ENCODE peak calls at places on chromosomes 6 and 20, in seven cellular contexts. One of them, this sample, is unnamed.

GRCh38 chr6:34511923-34512737 is 44.0 kb downstream of the SPDEF start:
- DNase-seq in nephron progenitor cell: no peak
- DNase-seq in tibial nerve: no peak
- DNase-seq in IMR-90: no peak
- DNase-seq in upper lobe of right lung: peak
- DNase-seq in Calu3: no peak
- DNase-seq in fibroblast of lung: no peak
- DNase-seq in this sample: no peak

GRCh38 chr20:42531675-42531985 is 658.1 kb downstream of the PTPRT start:
- DNase-seq in nephron progenitor cell: no peak
- DNase-seq in tibial nerve: peak
- DNase-seq in IMR-90: no peak
- DNase-seq in upper lobe of right lung: no peak
- DNase-seq in Calu3: no peak
- DNase-seq in fibroblast of lung: no peak
- DNase-seq in this sample: no peak

GRCh38 chr6:15389079-15389758 is 143.3 kb downstream of the JARID2 start:
- DNase-seq in nephron progenitor cell: no peak
- DNase-seq in tibial nerve: no peak
- DNase-seq in IMR-90: peak
- DNase-seq in upper lobe of right lung: no peak
- DNase-seq in Calu3: no peak
- DNase-seq in fibroblast of lung: no peak
- DNase-seq in this sample: peak

GRCh38 chr6:134549854-134550253 is 231.9 kb upstream of the SGK1 start:
- DNase-seq in nephron progenitor cell: no peak
- DNase-seq in tibial nerve: no peak
- DNase-seq in IMR-90: no peak
- DNase-seq in upper lobe of right lung: no peak
- DNase-seq in Calu3: no peak
- DNase-seq in fibroblast of lung: peak
- DNase-seq in this sample: no peak

GRCh38 chr6:10521104-10521808 is at the start of gene GCNT2:
- DNase-seq in nephron progenitor cell: peak
- DNase-seq in tibial nerve: no peak
- DNase-seq in IMR-90: peak
- DNase-seq in upper lobe of right lung: no peak
- DNase-seq in Calu3: peak
- DNase-seq in fibroblast of lung: peak
- DNase-seq in this sample: peak

GRCh38 chr20:25277051-25277801 is 29.3 kb downstream of the PYGB start:
- DNase-seq in nephron progenitor cell: no peak
- DNase-seq in tibial nerve: no peak
- DNase-seq in IMR-90: no peak
- DNase-seq in upper lobe of right lung: peak
- DNase-seq in Calu3: no peak
- DNase-seq in fibroblast of lung: no peak
- DNase-seq in this sample: no peak

GRCh38 chr20:16711859-16712258 is 18.0 kb upstream of the SNRPB2 start:
- DNase-seq in nephron progenitor cell: no peak
- DNase-seq in tibial nerve: no peak
- DNase-seq in IMR-90: no peak
- DNase-seq in upper lobe of right lung: no peak
- DNase-seq in Calu3: no peak
- DNase-seq in fibroblast of lung: no peak
- DNase-seq in this sample: no peak

GRCh38 chr20:47330933-47331708 is 25.4 kb downstream of the ZMYND8 start:
- DNase-seq in nephron progenitor cell: no peak
- DNase-seq in tibial nerve: no peak
- DNase-seq in IMR-90: peak
- DNase-seq in upper lobe of right lung: no peak
- DNase-seq in Calu3: no peak
- DNase-seq in fibroblast of lung: peak
- DNase-seq in this sample: peak

GRCh38 chr6:31945507-31946369 is at the start of gene CFB:
- DNase-seq in nephron progenitor cell: no peak
- DNase-seq in tibial nerve: peak
- DNase-seq in IMR-90: peak
- DNase-seq in upper lobe of right lung: peak
- DNase-seq in Calu3: peak
- DNase-seq in fibroblast of lung: peak
- DNase-seq in this sample: peak

GRCh38 chr6:82040405-82041221 is 206.9 kb downstream of the IBTK start:
- DNase-seq in nephron progenitor cell: peak
- DNase-seq in tibial nerve: peak
- DNase-seq in IMR-90: peak
- DNase-seq in upper lobe of right lung: no peak
- DNase-seq in Calu3: peak
- DNase-seq in fibroblast of lung: peak
- DNase-seq in this sample: peak

GRCh38 chr6:52595796-52596130 is 18.9 kb upstream of the TRAM2 start:
- DNase-seq in nephron progenitor cell: peak
- DNase-seq in tibial nerve: no peak
- DNase-seq in IMR-90: no peak
- DNase-seq in upper lobe of right lung: no peak
- DNase-seq in Calu3: no peak
- DNase-seq in fibroblast of lung: no peak
- DNase-seq in this sample: no peak

GRCh38 chr20:52035977-52036376 is 155.6 kb downstream of the ZFP64 start:
- DNase-seq in nephron progenitor cell: no peak
- DNase-seq in tibial nerve: no peak
- DNase-seq in IMR-90: no peak
- DNase-seq in upper lobe of right lung: no peak
- DNase-seq in Calu3: peak
- DNase-seq in fibroblast of lung: no peak
- DNase-seq in this sample: no peak

GRCh38 chr6:32081168-32081624 is 27.9 kb downstream of the TNXB start:
- DNase-seq in nephron progenitor cell: no peak
- DNase-seq in tibial nerve: peak
- DNase-seq in IMR-90: peak
- DNase-seq in upper lobe of right lung: no peak
- DNase-seq in Calu3: no peak
- DNase-seq in fibroblast of lung: peak
- DNase-seq in this sample: peak

GRCh38 chr20:35181731-35182130 is 9.9 kb downstream of the PROCR start:
- DNase-seq in nephron progenitor cell: no peak
- DNase-seq in tibial nerve: no peak
- DNase-seq in IMR-90: peak
- DNase-seq in upper lobe of right lung: no peak
- DNase-seq in Calu3: no peak
- DNase-seq in fibroblast of lung: peak
- DNase-seq in this sample: no peak

GRCh38 chr6:3294921-3295871 is 36.4 kb downstream of the PSMG4 start:
- DNase-seq in nephron progenitor cell: no peak
- DNase-seq in tibial nerve: no peak
- DNase-seq in IMR-90: no peak
- DNase-seq in upper lobe of right lung: peak
- DNase-seq in Calu3: peak
- DNase-seq in fibroblast of lung: no peak
- DNase-seq in this sample: no peak
- TF ChIP-seq CTCF in nephron progenitor cell: no peak
- TF ChIP-seq CTCF in tibial nerve: no peak
- TF ChIP-seq CTCF in IMR-90: no peak
- TF ChIP-seq CTCF in upper lobe of right lung: no peak
- TF ChIP-seq CTCF in Calu3: no peak
- TF ChIP-seq CTCF in fibroblast of lung: no peak
- TF ChIP-seq CTCF in this sample: no peak

DNA sequence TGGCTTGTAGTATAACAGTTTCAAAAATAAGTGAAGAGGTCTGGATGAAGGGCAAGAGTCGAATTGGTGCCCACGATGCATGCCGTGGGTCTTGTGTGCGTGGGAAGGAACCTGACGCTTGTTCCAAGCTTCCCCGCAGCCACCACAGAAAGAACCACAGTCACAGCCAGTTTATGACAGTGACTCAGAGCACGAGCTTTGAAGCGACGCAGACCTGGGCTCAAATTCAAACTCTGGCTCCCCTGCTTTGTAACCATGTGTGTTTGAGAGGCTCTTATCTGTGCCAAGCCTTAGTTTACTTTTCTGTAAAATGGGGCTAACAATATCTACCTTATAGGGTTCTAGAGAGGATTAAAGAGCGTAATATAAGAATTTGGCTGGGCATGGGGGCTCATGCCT is 65.5 kb downstream of the SYNJ2 start:
- DNase-seq in nephron progenitor cell: no peak
- DNase-seq in tibial nerve: no peak
- DNase-seq in IMR-90: peak
- DNase-seq in upper lobe of right lung: peak
- DNase-seq in Calu3: no peak
- DNase-seq in fibroblast of lung: peak
- DNase-seq in this sample: peak
- TF ChIP-seq CTCF in nephron progenitor cell: no peak
- TF ChIP-seq CTCF in tibial nerve: no peak
- TF ChIP-seq CTCF in IMR-90: no peak
- TF ChIP-seq CTCF in upper lobe of right lung: no peak
- TF ChIP-seq CTCF in Calu3: no peak
- TF ChIP-seq CTCF in fibroblast of lung: no peak
- TF ChIP-seq CTCF in this sample: no peak

DNA sequence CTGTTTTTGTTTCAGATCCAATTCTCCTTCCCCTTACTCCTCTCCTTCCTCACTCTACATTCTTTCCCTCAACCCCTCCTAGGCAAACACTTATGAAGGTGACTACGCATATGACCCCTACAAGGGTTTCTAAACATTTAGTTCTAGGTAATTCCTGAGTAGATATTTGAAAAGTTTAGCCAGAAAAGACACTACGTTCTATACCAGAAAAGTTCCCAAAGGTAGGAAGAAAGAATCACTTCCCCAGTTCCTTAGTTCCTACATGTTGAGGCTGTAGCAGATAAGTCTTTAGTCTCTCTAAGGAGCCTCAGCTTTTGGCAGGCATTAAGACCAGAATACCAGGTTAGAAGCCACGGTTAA is 11.6 kb downstream of the POU3F2 start:
- DNase-seq in nephron progenitor cell: no peak
- DNase-seq in tibial nerve: no peak
- DNase-seq in IMR-90: no peak
- DNase-seq in upper lobe of right lung: no peak
- DNase-seq in Calu3: no peak
- DNase-seq in fibroblast of lung: no peak
- DNase-seq in this sample: no peak
- TF ChIP-seq CTCF in nephron progenitor cell: no peak
- TF ChIP-seq CTCF in tibial nerve: no peak
- TF ChIP-seq CTCF in IMR-90: no peak
- TF ChIP-seq CTCF in upper lobe of right lung: no peak
- TF ChIP-seq CTCF in Calu3: no peak
- TF ChIP-seq CTCF in fibroblast of lung: no peak
- TF ChIP-seq CTCF in this sample: no peak

DNA sequence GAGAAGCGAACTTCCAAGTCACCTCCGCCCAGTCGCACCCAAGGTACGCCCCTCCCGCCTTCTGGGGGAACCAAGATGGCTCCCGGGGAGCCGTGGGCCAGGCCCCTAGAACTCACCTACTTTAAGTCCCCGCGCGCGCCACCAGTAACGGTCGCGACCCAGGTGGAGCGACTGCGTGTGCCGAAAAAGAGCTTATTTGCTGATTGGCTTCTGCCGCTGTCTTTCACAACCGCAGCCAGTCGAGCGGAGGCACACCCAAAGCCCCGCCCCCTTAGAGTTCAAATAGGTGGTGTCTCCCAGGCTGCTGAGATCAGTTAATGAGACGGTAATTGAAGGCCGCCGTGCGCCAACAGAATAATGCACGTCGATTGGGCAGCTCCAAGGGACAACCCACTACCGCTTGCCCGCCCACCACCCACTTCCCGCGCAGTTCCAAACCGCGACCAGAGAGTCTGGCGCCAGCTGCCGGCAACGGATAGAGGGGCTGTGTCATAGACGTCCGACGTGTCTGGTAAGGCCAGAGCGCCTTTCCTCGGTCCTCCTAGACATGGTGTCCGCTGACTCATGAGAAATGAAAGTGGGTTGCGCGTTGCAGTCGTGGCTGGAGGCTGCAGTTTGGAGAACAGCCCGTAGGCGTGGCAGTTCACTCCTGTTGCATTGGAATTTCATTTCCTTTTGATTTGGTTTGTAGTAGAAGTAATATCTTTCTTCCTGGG is at the start of gene MDC1:
- DNase-seq in nephron progenitor cell: peak
- DNase-seq in tibial nerve: peak
- DNase-seq in IMR-90: peak
- DNase-seq in upper lobe of right lung: peak
- DNase-seq in Calu3: peak
- DNase-seq in fibroblast of lung: peak
- DNase-seq in this sample: peak
- TF ChIP-seq CTCF in nephron progenitor cell: peak
- TF ChIP-seq CTCF in tibial nerve: peak
- TF ChIP-seq CTCF in IMR-90: peak
- TF ChIP-seq CTCF in upper lobe of right lung: peak
- TF ChIP-seq CTCF in Calu3: no peak
- TF ChIP-seq CTCF in fibroblast of lung: no peak
- TF ChIP-seq CTCF in this sample: peak

DNA sequence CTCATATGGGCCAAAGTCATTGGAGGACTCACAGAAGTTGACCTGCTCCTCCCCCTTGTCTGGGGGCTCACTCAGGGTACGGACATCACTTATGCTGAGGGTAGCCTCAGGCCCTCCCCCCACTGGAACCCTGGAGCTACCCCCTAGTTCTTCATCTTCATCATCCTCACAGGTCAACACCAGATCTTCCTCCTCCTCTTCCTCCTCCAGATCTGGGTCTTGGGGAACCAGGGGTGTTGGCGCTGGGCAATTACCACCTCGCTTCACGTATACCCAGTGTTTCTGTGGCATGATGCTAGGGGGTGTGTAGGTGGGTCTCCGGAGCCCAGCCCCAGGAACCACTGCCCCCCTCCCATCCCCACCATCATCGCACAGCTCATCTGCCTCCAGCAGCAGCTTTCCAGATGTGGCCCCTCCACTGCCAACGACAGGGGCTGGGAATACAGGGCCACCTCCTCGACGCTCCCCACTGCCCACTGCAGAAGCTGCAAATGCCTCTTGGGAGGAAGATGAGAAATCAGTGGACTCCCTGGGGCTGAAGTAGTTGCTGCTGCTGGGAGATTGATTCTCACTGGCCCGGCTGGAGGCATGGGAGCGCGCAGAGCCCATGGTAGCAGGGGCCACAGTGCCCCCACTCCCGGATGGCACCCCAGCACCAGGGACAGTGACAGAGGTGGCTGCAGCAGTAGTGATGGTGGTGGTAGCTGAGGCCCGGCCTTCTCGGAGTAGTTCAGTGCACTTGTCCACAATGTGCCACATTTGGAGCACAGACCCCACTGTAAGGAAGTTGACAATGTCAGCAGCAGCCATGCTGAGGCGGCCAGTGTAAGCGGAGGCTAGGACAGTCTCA is 1.6 kb downstream of the ZBTB22 start:
- DNase-seq in nephron progenitor cell: no peak
- DNase-seq in tibial nerve: no peak
- DNase-seq in IMR-90: no peak
- DNase-seq in upper lobe of right lung: no peak
- DNase-seq in Calu3: no peak
- DNase-seq in fibroblast of lung: no peak
- DNase-seq in this sample: no peak
- TF ChIP-seq CTCF in nephron progenitor cell: no peak
- TF ChIP-seq CTCF in tibial nerve: no peak
- TF ChIP-seq CTCF in IMR-90: no peak
- TF ChIP-seq CTCF in upper lobe of right lung: no peak
- TF ChIP-seq CTCF in Calu3: no peak
- TF ChIP-seq CTCF in fibroblast of lung: no peak
- TF ChIP-seq CTCF in this sample: no peak

This sample was measured in fibroblast of villous mesenchyme.